ENCODE peak calls at places on chromosomes 5 and 9, in five cellular contexts. F is activated CD8-positive, alpha-beta memory T cell treated with anti-CD3 and anti-CD28 coated beads, Interleukin-2, amount 10 ng/mL, durations not matched to agents 7 days and 5 days; P is CD4-positive, alpha-beta T cell; Q is left colon; N is activated B cell treated with CpG ODN at 0.5 μM for 24 hours. G is an unnamed sample.

GRCh38 chr9:125241000-125241862 is at the start of gene HSPA5:
- ATAC-seq in F (peak), P (peak), N (peak), Q (peak), G (peak)

GRCh38 chr5:151158287-151158661 is 695 bp upstream of the ANXA6 start:
- ATAC-seq in P (no peak), N (no peak), F (no peak), Q (no peak), G (no peak)

GRCh38 chr5:52801329-52801728 is 13.6 kb downstream of the ITGA1 start:
- ATAC-seq in Q (no peak), F (no peak), N (no peak), P (no peak), G (no peak)

GRCh38 chr9:37146372-37146771 is 26.0 kb downstream of the ZCCHC7 start:
- ATAC-seq in Q (peak), N (peak), F (peak), P (peak), G (no peak)

GRCh38 chr5:169631360-169631759 is 5.7 kb upstream of the DOCK2 start:
- ATAC-seq in P (no peak), F (no peak), N (no peak), Q (no peak), G (no peak)

GRCh38 chr5:105619725-105620124 is 2051.0 kb downstream of the EFNA5 start:
- ATAC-seq in Q (peak), P (no peak), F (no peak), N (no peak), G (no peak)

GRCh38 chr5:172773481-172774469 is 2.8 kb upstream of the DUSP1 start:
- ATAC-seq in F (no peak), N (no peak), Q (no peak), P (no peak), G (no peak)

GRCh38 chr9:84419203-84419602 is 78.6 kb upstream of the SLC28A3 start:
- ATAC-seq in F (no peak), P (no peak), N (no peak), Q (no peak), G (no peak)

GRCh38 chr9:96510258-96510657 is 60.3 kb downstream of the HABP4 start:
- ATAC-seq in F (no peak), N (no peak), P (no peak), Q (no peak), G (no peak)

GRCh38 chr5:66994790-66995189 is 201.8 kb downstream of the CD180 start:
- ATAC-seq in N (no peak), Q (no peak), F (no peak), P (no peak), G (peak)

GRCh38 chr5:167573274-167574127 is 717.9 kb upstream of the WWC1 start:
- ATAC-seq in F (no peak), N (no peak), Q (no peak), P (no peak), G (peak)

GRCh38 chr5:174503461-174504265 is 220.7 kb upstream of the MSX2 start:
- ATAC-seq in Q (peak), N (no peak), P (no peak), F (no peak), G (peak)

GRCh38 chr9:86201474-86202337 is 57.8 kb downstream of the C9orf153 start:
- ATAC-seq in N (no peak), F (peak), Q (peak), P (no peak), G (no peak)

GRCh38 chr9:97059661-97060060 is 20.7 kb upstream of the CTSV start:
- ATAC-seq in P (no peak), F (no peak), Q (peak), N (no peak), G (peak)

GRCh38 chr5:124231240-124231639 is 515.2 kb downstream of the ZNF608 start:
- ATAC-seq in F (no peak), N (no peak), Q (peak), P (no peak), G (no peak)

GRCh38 chr9:99678550-99678949 is 143.1 kb upstream of the NR4A3 start:
- ATAC-seq in N (no peak), P (no peak), Q (no peak), F (no peak), G (no peak)

GRCh38 chr5:179827684-179828083 is 7.0 kb downstream of the SQSTM1 start:
- ATAC-seq in Q (peak), P (peak), F (no peak), N (peak), G (peak)

GRCh38 chr5:79742549-79743136 is 53.0 kb downstream of the CMYA5 start:
- ATAC-seq in F (no peak), Q (no peak), N (no peak), P (no peak), G (no peak)

GRCh38 chr5:61625682-61626620 is 293.9 kb downstream of the ZSWIM6 start:
- ATAC-seq in P (no peak), N (peak), F (peak), Q (peak), G (peak)

GRCh38 chr5:124858612-124859011 is 112.2 kb upstream of the ZNF608 start:
- ATAC-seq in P (no peak), Q (no peak), N (peak), F (no peak), G (no peak)

GRCh38 chr5:69188811-69189161 is 597 bp upstream of the CENPH start:
- ATAC-seq in N (no peak), P (peak), F (no peak), Q (no peak), G (no peak)

GRCh38 chr9:105204416-105204815 is 40.0 kb upstream of the SLC44A1 start:
- ATAC-seq in N (no peak), P (no peak), Q (no peak), F (no peak), G (no peak)

GRCh38 chr9:94666364-94667099 is 27.2 kb upstream of the FBP1 start:
- ATAC-seq in F (no peak), Q (no peak), N (no peak), P (no peak), G (no peak)